ENCODE peak calls at places on chromosomes 2 and 18, in six cellular contexts. W is upper lobe of right lung, A is substantia nigra, T is GM23248, N is kidney, K is pons. H is an unnamed sample.

GRCh38 chr2:202933139-202933510 is 21.1 kb downstream of the CARF start:
- DNase-seq in W (no peak), A (no peak), T (no peak), N (no peak), K (no peak), H (no peak)

GRCh38 chr2:46053502-46054094 is 243.6 kb upstream of the EPAS1 start:
- DNase-seq in W (no peak), A (no peak), T (no peak), N (no peak), K (no peak), H (no peak)

GRCh38 chr18:12398625-12399024 is 9.1 kb upstream of the PRELID3A start:
- DNase-seq in W (no peak), A (no peak), T (no peak), N (no peak), K (no peak), H (no peak)

GRCh38 chr2:120958623-120959366 is 223.1 kb downstream of the GLI2 start:
- DNase-seq in W (no peak), A (no peak), T (peak), N (no peak), K (no peak), H (no peak)

GRCh38 chr18:40168026-40168425 is 1787.0 kb upstream of the PIK3C3 start:
- DNase-seq in W (no peak), A (no peak), T (no peak), N (no peak), K (no peak), H (no peak)

GRCh38 chr2:177400337-177400923 is 7.9 kb downstream of the AGPS start:
- DNase-seq in W (no peak), A (no peak), T (peak), N (no peak), K (no peak), H (no peak)

GRCh38 chr2:201933792-201934229 is 99.8 kb upstream of the FZD7 start:
- DNase-seq in W (no peak), A (peak), T (peak), N (no peak), K (no peak), H (no peak)

GRCh38 chr18:26536032-26536431 is 12.3 kb downstream of the KCTD1 start:
- DNase-seq in W (no peak), A (no peak), T (peak), N (no peak), K (no peak), H (no peak)